ENCODE peak calls at places on chromosomes 16 and 17, in ten cellular contexts. T, N, M, A, E, K, P, B, C and I are unnamed samples.

GRCh38 chr16:2858245-2859025 is 465 bp upstream of the PRSS22 start:
- DNase-seq in T (no peak), N (no peak), M (no peak), A (no peak), E (no peak), K (peak), P (no peak), B (peak), C (peak), I (no peak)

GRCh38 chr16:50747206-50747956 is 5.5 kb downstream of the CYLD start:
- DNase-seq in T (no peak), N (no peak), M (no peak), A (no peak), E (no peak), K (no peak), P (no peak), B (peak), C (no peak), I (peak)

GRCh38 chr16:4570688-4571321 is 14.7 kb downstream of the C16orf96 start:
- DNase-seq in T (no peak), N (no peak), M (no peak), A (no peak), E (no peak), K (no peak), P (no peak), B (no peak), C (no peak), I (no peak)

GRCh38 chr17:19016297-19016696 is 11.7 kb upstream of the FAM83G start:
- DNase-seq in T (no peak), N (no peak), M (no peak), A (no peak), E (no peak), K (no peak), P (no peak), B (peak), C (peak), I (no peak)

GRCh38 chr17:80223142-80223815 is 3.1 kb downstream of the SLC26A11 start:
- DNase-seq in T (no peak), N (no peak), M (no peak), A (no peak), E (no peak), K (no peak), P (no peak), B (no peak), C (peak), I (no peak)

GRCh38 chr17:64572682-64573154 is 65.9 kb downstream of the CEP95 start:
- DNase-seq in T (no peak), N (no peak), M (no peak), A (no peak), E (no peak), K (peak), P (no peak), B (peak), C (no peak), I (peak)

GRCh38 chr17:40538019-40538935 is 27.0 kb downstream of the CCR7 start:
- DNase-seq in T (peak), N (no peak), M (no peak), A (no peak), E (no peak), K (no peak), P (no peak), B (peak), C (peak), I (no peak)

GRCh38 chr17:32298298-32298697 is 32.7 kb downstream of the RHBDL3 start:
- DNase-seq in T (no peak), N (no peak), M (no peak), A (no peak), E (no peak), K (no peak), P (no peak), B (no peak), C (no peak), I (peak)

GRCh38 chr17:11404431-11404830 is 163.4 kb downstream of the SHISA6 start:
- DNase-seq in T (no peak), N (no peak), M (no peak), A (no peak), E (no peak), K (no peak), P (no peak), B (peak), C (no peak), I (no peak)

GRCh38 chr16:51577621-51578303 is 426.7 kb upstream of the SALL1 start:
- DNase-seq in T (no peak), N (no peak), M (peak), A (no peak), E (no peak), K (no peak), P (no peak), B (peak), C (no peak), I (no peak)

GRCh38 chr16:29686740-29687327 is 7.9 kb downstream of the QPRT start:
- DNase-seq in T (no peak), N (no peak), M (no peak), A (no peak), E (no peak), K (peak), P (no peak), B (no peak), C (no peak), I (no peak)

GRCh38 chr17:68511671-68512246 is 471 bp upstream of the PRKAR1A start:
- DNase-seq in T (peak), N (peak), M (peak), A (peak), E (peak), K (peak), P (peak), B (peak), C (peak), I (peak)

GRCh38 chr17:41692722-41693521 is 4.2 kb downstream of the EIF1 start:
- DNase-seq in T (no peak), N (no peak), M (no peak), A (no peak), E (no peak), K (no peak), P (no peak), B (peak), C (no peak), I (no peak)

GRCh38 chr17:28760561-28760960 is 16.8 kb downstream of the TRAF4 start:
- DNase-seq in T (no peak), N (no peak), M (no peak), A (no peak), E (no peak), K (no peak), P (no peak), B (no peak), C (no peak), I (no peak)

GRCh38 chr17:2092253-2092652 is 37.4 kb downstream of the HIC1 start:
- DNase-seq in T (no peak), N (no peak), M (no peak), A (no peak), E (peak), K (no peak), P (no peak), B (no peak), C (no peak), I (no peak)

GRCh38 chr17:78258323-78259229 is 27.1 kb downstream of the TMEM235 start:
- DNase-seq in T (peak), N (no peak), M (no peak), A (peak), E (peak), K (no peak), P (peak), B (no peak), C (peak), I (no peak)

GRCh38 chr16:4415538-4416199 is 727 bp downstream of the CORO7 start:
- DNase-seq in T (peak), N (no peak), M (peak), A (peak), E (no peak), K (peak), P (peak), B (no peak), C (peak), I (peak)

GRCh38 chr16:51419768-51420167 is 268.7 kb upstream of the SALL1 start:
- DNase-seq in T (no peak), N (no peak), M (no peak), A (no peak), E (no peak), K (no peak), P (no peak), B (peak), C (no peak), I (no peak)

DNA sequence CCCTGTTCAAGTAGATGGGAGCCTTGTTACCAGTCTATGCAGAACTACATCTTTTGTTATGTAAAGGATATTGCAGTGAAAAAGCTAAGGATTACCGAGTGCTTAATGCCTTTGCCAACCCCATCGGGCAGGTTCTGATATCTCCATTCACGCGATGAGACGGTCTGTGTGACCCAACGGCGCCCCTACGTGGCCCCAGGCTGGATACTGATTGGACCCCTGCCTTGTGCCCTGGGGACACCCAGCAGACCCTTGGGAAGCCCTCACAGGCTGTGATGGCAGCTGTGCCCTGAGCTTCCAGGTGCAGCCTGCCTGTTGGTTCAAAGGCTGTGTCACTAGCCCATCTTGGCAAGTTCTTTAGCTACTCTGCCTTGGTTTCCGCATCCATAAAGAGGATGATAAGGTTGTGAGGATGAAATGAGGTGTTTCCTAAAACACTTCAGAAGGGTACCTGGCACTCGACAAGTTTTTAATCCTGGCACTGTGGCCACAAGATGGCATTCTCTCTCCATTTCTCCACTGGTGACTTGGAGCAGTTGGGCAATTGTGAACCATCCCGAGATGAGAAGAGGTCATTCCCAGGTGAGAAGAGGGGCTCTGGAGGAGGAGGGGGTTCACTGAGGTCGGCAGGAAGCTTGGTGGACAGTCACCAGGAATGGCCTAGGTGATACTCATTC is 33.6 kb downstream of the HAPSTR1 start:
- DNase-seq in T (no peak), N (no peak), M (no peak), A (no peak), E (no peak), K (no peak), P (no peak), B (no peak), C (no peak), I (no peak)
- TF ChIP-seq CTCF in T (no peak), N (no peak), M (no peak), A (no peak), E (no peak), K (no peak), P (no peak), B (no peak), C (no peak), I (no peak)

GRCh38 chr16:68711421-68712139 is 25.5 kb upstream of the CDH1 start:
- DNase-seq in T (no peak), N (no peak), M (no peak), A (peak), E (no peak), K (peak), P (no peak), B (no peak), C (no peak), I (no peak)

GRCh38 chr16:68713430-68713829 is 23.7 kb upstream of the CDH1 start:
- DNase-seq in T (no peak), N (no peak), M (peak), A (no peak), E (no peak), K (no peak), P (no peak), B (no peak), C (no peak), I (no peak)

GRCh38 chr16:68704232-68704867 is 32.7 kb upstream of the CDH1 start:
- DNase-seq in T (peak), N (peak), M (peak), A (peak), E (peak), K (peak), P (peak), B (peak), C (peak), I (peak)

DNA sequence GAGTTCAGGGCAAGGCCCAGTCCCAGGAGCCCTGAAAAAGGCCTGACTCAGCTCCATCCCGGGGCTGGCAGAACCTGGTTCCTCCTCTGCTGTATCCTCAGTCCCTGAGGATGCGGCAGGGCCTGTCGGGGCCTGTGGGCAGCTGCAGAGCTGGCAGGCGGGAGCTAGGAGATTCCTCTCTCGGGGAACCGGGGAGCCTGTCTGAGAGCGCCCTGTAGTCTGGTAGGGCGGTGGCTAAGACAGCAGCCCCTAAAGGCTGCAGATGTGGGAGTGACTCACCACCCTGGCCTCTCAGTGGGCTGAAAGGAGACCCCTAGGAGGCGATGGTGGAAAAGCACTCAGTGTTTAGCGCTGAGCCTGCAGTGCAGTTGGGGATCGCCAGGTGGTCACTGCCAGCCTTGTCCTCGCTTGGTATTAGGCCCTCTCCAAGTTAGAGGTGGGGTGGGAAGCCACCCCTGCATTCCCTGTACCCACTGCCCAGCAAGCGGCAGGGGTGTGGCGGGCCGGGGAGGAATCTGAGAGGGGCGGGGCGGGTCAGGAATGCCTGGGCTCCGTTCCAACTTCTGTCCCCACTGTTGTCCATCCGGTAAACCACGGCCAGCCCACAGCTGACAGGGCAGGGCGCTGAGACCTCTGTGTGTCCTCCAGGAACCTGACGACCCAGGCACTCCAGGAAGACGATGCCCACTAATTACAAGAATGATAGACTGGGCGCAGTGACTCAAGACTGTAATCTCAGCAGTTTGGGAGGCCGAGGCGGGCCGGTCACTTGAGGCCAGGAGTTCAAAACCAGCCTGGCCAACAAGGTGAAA is 29.5 kb upstream of the CDH1 start:
- DNase-seq in T (no peak), N (no peak), M (peak), A (peak), E (no peak), K (no peak), P (no peak), B (peak), C (peak), I (no peak)
- TF ChIP-seq CTCF in T (no peak), N (no peak), M (peak), A (no peak), E (no peak), K (no peak), P (no peak), B (peak), C (no peak), I (no peak)

GRCh38 chr16:84141143-84141670 is 3.8 kb downstream of the HSDL1 start:
- DNase-seq in T (no peak), N (no peak), M (no peak), A (no peak), E (no peak), K (no peak), P (no peak), B (no peak), C (no peak), I (no peak)
- TF ChIP-seq CTCF in T (no peak), N (no peak), M (no peak), A (no peak), E (no peak), K (no peak), P (no peak), B (no peak), C (no peak), I (no peak)

GRCh38 chr16:31460582-31461002 is 1.3 kb downstream of the ARMC5 start:
- DNase-seq in T (peak), N (no peak), M (no peak), A (no peak), E (no peak), K (no peak), P (no peak), B (peak), C (no peak), I (peak)

GRCh38 chr16:31456988-31457360 is 2.3 kb upstream of the ARMC5 start:
- DNase-seq in T (no peak), N (no peak), M (no peak), A (no peak), E (no peak), K (no peak), P (no peak), B (no peak), C (peak), I (no peak)

GRCh38 chr16:31459722-31460581 is 651 bp downstream of the ARMC5 start:
- DNase-seq in T (peak), N (peak), M (peak), A (peak), E (peak), K (peak), P (peak), B (peak), C (peak), I (peak)

GRCh38 chr16:31458073-31458834 is 1.0 kb upstream of the ARMC5 start:
- DNase-seq in T (peak), N (no peak), M (peak), A (peak), E (no peak), K (peak), P (peak), B (peak), C (peak), I (peak)

DNA sequence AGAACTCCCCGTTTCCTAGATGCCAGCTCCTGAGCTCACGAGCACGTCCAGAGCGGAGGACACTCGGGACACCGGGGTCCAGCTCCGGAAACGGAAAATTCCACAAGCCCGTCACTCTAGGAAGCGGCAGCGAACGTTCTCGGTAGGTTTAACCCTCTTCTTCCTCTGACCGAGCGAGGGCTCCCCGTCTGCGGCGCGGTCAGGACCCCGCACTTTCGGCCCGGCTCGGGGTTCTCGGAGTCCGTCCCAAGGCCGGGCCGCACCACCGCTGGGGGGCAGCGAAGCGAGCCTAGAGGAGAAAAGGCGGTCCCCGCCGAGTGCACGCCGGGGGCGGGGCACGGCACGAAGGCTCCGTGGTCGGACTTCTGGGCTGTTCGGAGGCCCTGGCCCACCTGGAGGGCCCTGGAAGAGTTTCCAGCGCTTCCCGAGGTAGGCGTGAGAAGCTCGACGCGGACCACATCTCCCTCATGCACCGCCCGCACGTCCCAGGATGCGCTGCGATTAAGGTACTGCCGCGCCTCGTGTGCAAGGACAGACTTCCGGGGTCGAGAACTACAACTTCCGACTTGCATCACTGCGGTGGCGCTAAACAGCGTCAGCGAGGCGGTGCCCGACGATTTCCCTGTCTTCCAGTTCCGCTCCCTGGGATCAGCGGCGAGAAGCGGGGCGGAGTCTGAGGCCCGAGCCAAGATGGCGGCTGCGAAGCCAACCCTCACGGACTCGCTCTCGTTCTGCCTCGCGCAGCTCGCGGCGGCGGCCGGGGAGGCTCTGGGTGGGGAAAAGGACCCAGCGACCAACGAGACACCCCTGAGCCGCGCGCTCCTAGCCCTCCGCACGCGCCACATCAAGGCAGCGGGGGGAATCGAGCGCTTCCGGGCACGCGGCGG is at the start of gene ARMC5:
- DNase-seq in T (peak), N (peak), M (peak), A (peak), E (peak), K (peak), P (peak), B (peak), C (peak), I (peak)
- TF ChIP-seq CTCF in T (peak), N (peak), M (no peak), A (no peak), E (peak), K (peak), P (peak), B (peak), C (peak), I (peak)

DNA sequence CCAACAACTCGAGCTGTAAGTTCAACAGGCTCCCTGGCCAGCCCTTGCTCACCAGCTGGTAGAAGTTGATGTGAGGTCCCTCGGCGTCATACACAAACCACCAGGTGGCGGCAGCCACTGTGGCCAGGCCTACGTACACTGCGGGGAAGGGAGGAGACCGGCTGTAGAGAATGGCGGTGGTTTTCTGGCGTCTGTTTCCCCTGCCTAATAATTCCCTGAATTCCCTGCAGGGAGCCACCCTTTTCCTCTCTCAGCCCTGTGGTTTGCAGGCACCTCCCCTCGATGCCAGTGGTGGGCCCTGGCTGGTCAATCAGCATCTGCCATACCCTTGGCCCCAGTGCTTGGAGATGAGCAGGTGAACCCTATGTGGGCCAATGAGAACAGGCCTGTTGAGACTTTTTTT is 18.9 kb upstream of the P2RX1 start:
- DNase-seq in T (peak), N (no peak), M (peak), A (peak), E (no peak), K (peak), P (no peak), B (peak), C (no peak), I (peak)
- TF ChIP-seq CTCF in T (peak), N (no peak), M (peak), A (peak), E (peak), K (peak), P (peak), B (peak), C (peak), I (peak)

GRCh38 chr17:60641810-60642220 is 35.8 kb upstream of the BCAS3 start:
- DNase-seq in T (no peak), N (no peak), M (peak), A (peak), E (peak), K (peak), P (peak), B (peak), C (no peak), I (peak)
- TF ChIP-seq CTCF in T (peak), N (no peak), M (peak), A (peak), E (peak), K (peak), P (no peak), B (peak), C (peak), I (peak)

DNA sequence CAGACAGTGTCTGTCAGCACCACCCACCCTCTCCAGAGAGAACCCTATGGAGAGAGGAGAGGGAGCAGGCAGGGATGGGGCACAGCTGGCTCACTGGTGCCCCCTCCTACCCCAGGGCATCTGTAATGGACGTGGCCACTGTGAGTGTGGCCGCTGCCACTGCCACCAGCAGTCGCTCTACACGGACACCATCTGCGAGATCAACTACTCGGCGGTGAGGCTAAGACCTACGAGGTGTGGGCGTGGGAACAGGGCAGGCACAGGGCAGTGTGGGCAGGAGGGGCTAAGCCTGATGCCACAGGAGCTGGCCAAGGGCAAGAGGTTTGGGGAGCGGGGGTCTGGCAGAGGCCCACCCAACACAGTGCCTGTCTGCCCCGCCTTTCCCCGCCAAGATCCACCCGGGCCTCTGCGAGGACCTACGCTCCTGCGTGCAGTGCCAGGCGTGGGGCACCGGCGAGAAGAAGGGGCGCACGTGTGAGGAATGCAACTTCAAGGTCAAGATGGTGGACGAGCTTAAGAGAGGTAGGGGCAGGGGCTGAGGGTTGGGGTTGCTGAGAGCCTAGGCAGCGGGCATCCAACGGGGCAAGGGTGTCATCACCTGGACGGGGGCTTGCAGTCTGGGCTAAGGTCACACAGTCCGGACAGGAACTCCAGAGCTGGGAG is 15.0 kb downstream of the ITGB4 start:
- DNase-seq in T (no peak), N (no peak), M (no peak), A (no peak), E (no peak), K (no peak), P (no peak), B (no peak), C (no peak), I (no peak)
- TF ChIP-seq CTCF in T (no peak), N (no peak), M (no peak), A (no peak), E (no peak), K (no peak), P (no peak), B (no peak), C (no peak), I (no peak)